ENCODE peak calls at places on chromosomes 1 and 21, in six cellular contexts. One of them, this sample, is unnamed.

GRCh38 chr21:25424674-25425073 is 182.6 kb downstream of the MRPL39 start:
- DNase-seq in endothelial cell of umbilical vein: no peak
- DNase-seq in PC-3: no peak
- DNase-seq in HCT116: no peak
- DNase-seq in H9: no peak
- DNase-seq in K562: no peak
- DNase-seq in this sample: no peak

GRCh38 chr1:27676410-27676809 is 4.4 kb upstream of the IFI6 start:
- DNase-seq in endothelial cell of umbilical vein: no peak
- DNase-seq in PC-3: no peak
- DNase-seq in HCT116: no peak
- DNase-seq in H9: no peak
- DNase-seq in K562: no peak
- DNase-seq in this sample: no peak

GRCh38 chr1:209430821-209431259 is 152.7 kb upstream of the CAMK1G start:
- DNase-seq in endothelial cell of umbilical vein: no peak
- DNase-seq in PC-3: no peak
- DNase-seq in HCT116: no peak
- DNase-seq in H9: no peak
- DNase-seq in K562: no peak
- DNase-seq in this sample: no peak

GRCh38 chr1:245166471-245166885 is 11.7 kb downstream of the KIF26B start:
- DNase-seq in endothelial cell of umbilical vein: peak; percentile 18
- DNase-seq in PC-3: no peak
- DNase-seq in HCT116: no peak
- DNase-seq in H9: no peak
- DNase-seq in K562: no peak
- DNase-seq in this sample: no peak

GRCh38 chr1:234111458-234112142 is 207.1 kb downstream of the SLC35F3 start:
- DNase-seq in endothelial cell of umbilical vein: no peak
- DNase-seq in PC-3: peak; percentile 60
- DNase-seq in HCT116: no peak
- DNase-seq in H9: peak; percentile 91
- DNase-seq in K562: peak; percentile 39
- DNase-seq in this sample: peak; percentile 82

GRCh38 chr1:3030663-3031381 is 9.6 kb downstream of the ACTRT2 start:
- DNase-seq in endothelial cell of umbilical vein: no peak
- DNase-seq in PC-3: no peak
- DNase-seq in HCT116: no peak
- DNase-seq in H9: peak; percentile 7
- DNase-seq in K562: no peak
- DNase-seq in this sample: no peak

GRCh38 chr1:206447792-206448191 is 22.5 kb upstream of the IKBKE start:
- DNase-seq in endothelial cell of umbilical vein: no peak
- DNase-seq in PC-3: peak; percentile 94
- DNase-seq in HCT116: no peak
- DNase-seq in H9: no peak
- DNase-seq in K562: no peak
- DNase-seq in this sample: no peak

GRCh38 chr1:228978486-228979324 is 243.4 kb downstream of the RHOU start:
- DNase-seq in endothelial cell of umbilical vein: no peak
- DNase-seq in PC-3: no peak
- DNase-seq in HCT116: no peak
- DNase-seq in H9: peak; percentile 28
- DNase-seq in K562: no peak
- DNase-seq in this sample: no peak

GRCh38 chr1:46352363-46352762 is 11.8 kb downstream of the NSUN4 start:
- DNase-seq in endothelial cell of umbilical vein: no peak
- DNase-seq in PC-3: no peak
- DNase-seq in HCT116: no peak
- DNase-seq in H9: no peak
- DNase-seq in K562: no peak
- DNase-seq in this sample: no peak

GRCh38 chr1:9143250-9143649 is 14.3 kb upstream of the GPR157 start:
- DNase-seq in endothelial cell of umbilical vein: no peak
- DNase-seq in PC-3: no peak
- DNase-seq in HCT116: no peak
- DNase-seq in H9: no peak
- DNase-seq in K562: no peak
- DNase-seq in this sample: no peak

GRCh38 chr1:154626456-154627246 is 18.7 kb upstream of the ADAR start:
- DNase-seq in endothelial cell of umbilical vein: no peak
- DNase-seq in PC-3: no peak
- DNase-seq in HCT116: no peak
- DNase-seq in H9: no peak
- DNase-seq in K562: peak; percentile 16
- DNase-seq in this sample: peak; percentile 23

GRCh38 chr21:36563301-36563926 is 83.5 kb upstream of the CLDN14 start:
- DNase-seq in endothelial cell of umbilical vein: no peak
- DNase-seq in PC-3: no peak
- DNase-seq in HCT116: no peak
- DNase-seq in H9: no peak
- DNase-seq in K562: no peak
- DNase-seq in this sample: no peak

GRCh38 chr1:41102653-41103052 is 81.1 kb upstream of the SLFNL1 start:
- DNase-seq in endothelial cell of umbilical vein: no peak
- DNase-seq in PC-3: no peak
- DNase-seq in HCT116: no peak
- DNase-seq in H9: no peak
- DNase-seq in K562: no peak
- DNase-seq in this sample: no peak

GRCh38 chr1:178725603-178726517 is 816 bp downstream of the RALGPS2 start:
- DNase-seq in endothelial cell of umbilical vein: peak; percentile 86
- DNase-seq in PC-3: peak; percentile 88
- DNase-seq in HCT116: peak; percentile 83
- DNase-seq in H9: peak; percentile 85
- DNase-seq in K562: peak; percentile 79
- DNase-seq in this sample: peak; percentile 86

GRCh38 chr1:31029031-31029430 is 36.5 kb downstream of the PUM1 start:
- DNase-seq in endothelial cell of umbilical vein: no peak
- DNase-seq in PC-3: no peak
- DNase-seq in HCT116: no peak
- DNase-seq in H9: no peak
- DNase-seq in K562: no peak
- DNase-seq in this sample: no peak

GRCh38 chr1:207084701-207085180 is 3.9 kb upstream of the C4BPB start:
- DNase-seq in endothelial cell of umbilical vein: peak; percentile 75
- DNase-seq in PC-3: peak; percentile 95
- DNase-seq in HCT116: peak; percentile 69
- DNase-seq in H9: peak; percentile 75
- DNase-seq in K562: peak; percentile 88
- DNase-seq in this sample: peak; percentile 78

GRCh38 chr21:39867198-39867650 is at the start of gene PCP4:
- DNase-seq in endothelial cell of umbilical vein: no peak
- DNase-seq in PC-3: peak; percentile 74
- DNase-seq in HCT116: peak; percentile 27
- DNase-seq in H9: peak; percentile 93
- DNase-seq in K562: peak; percentile 68
- DNase-seq in this sample: peak; percentile 93

GRCh38 chr1:2494323-2494693 is 18.2 kb downstream of the PLCH2 start:
- DNase-seq in endothelial cell of umbilical vein: no peak
- DNase-seq in PC-3: peak; percentile 99
- DNase-seq in HCT116: peak; percentile 33
- DNase-seq in H9: no peak
- DNase-seq in K562: no peak
- DNase-seq in this sample: no peak

GRCh38 chr1:42937141-42937696 is 21.4 kb downstream of the SLC2A1 start:
- DNase-seq in endothelial cell of umbilical vein: no peak
- DNase-seq in PC-3: peak; percentile 92
- DNase-seq in HCT116: no peak
- DNase-seq in H9: no peak
- DNase-seq in K562: no peak
- DNase-seq in this sample: no peak

GRCh38 chr1:20210736-20211405 is 24.6 kb upstream of the PLA2G2C start:
- DNase-seq in endothelial cell of umbilical vein: no peak
- DNase-seq in PC-3: no peak
- DNase-seq in HCT116: no peak
- DNase-seq in H9: no peak
- DNase-seq in K562: no peak
- DNase-seq in this sample: no peak

DNA sequence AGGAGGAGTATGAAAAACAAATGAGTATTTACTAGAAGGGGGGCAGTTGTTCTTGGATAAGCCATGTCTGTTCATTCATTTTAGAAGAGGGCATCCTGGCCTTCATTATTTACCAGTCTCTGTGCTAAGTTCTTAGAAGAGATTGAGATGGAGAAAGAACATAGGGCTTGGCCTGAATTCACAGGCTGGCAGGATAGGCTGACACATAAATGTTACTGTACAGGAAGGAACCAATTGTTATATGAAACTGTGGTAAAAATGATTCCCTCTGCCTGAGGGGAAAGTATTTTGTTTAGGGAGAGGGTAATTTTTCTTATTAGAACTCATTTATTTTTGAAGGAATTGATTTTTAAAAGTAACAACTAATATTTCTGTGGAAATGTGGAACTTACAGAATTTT is 99.5 kb downstream of the MAN1A2 start:
- DNase-seq in endothelial cell of umbilical vein: peak; percentile 86
- DNase-seq in PC-3: peak; percentile 30
- DNase-seq in HCT116: no peak
- DNase-seq in H9: no peak
- DNase-seq in K562: no peak
- DNase-seq in this sample: no peak
- H2AFZ ChIP-seq in endothelial cell of umbilical vein: no peak overlapping the region
- H2AFZ ChIP-seq in PC-3: no peak overlapping the region
- H2AFZ ChIP-seq in HCT116: no peak overlapping the region
- H2AFZ ChIP-seq in H9: no peak overlapping the region
- H2AFZ ChIP-seq in K562: no peak overlapping the region
- H2AFZ ChIP-seq in this sample: no peak overlapping the region

GRCh38 chr1:247111259-247111635 is 7.1 kb upstream of the ZNF669 start:
- DNase-seq in endothelial cell of umbilical vein: no peak
- DNase-seq in PC-3: no peak
- DNase-seq in HCT116: no peak
- DNase-seq in H9: peak; percentile 47
- DNase-seq in K562: peak; percentile 69
- DNase-seq in this sample: peak; percentile 65
- H3K9me3 ChIP-seq in endothelial cell of umbilical vein: no peaks in the 10 kb centered on the region
- H3K9me3 ChIP-seq in PC-3: no peaks in the 10 kb centered on the region
- H3K9me3 ChIP-seq in HCT116: no peaks in the 10 kb centered on the region
- H3K9me3 ChIP-seq in H9: no peaks in the 10 kb centered on the region
- H3K9me3 ChIP-seq in K562: peaks cover 5% of the 10 kb centered on the region
- H3K9me3 ChIP-seq in this sample: no peaks in the 10 kb centered on the region

DNA sequence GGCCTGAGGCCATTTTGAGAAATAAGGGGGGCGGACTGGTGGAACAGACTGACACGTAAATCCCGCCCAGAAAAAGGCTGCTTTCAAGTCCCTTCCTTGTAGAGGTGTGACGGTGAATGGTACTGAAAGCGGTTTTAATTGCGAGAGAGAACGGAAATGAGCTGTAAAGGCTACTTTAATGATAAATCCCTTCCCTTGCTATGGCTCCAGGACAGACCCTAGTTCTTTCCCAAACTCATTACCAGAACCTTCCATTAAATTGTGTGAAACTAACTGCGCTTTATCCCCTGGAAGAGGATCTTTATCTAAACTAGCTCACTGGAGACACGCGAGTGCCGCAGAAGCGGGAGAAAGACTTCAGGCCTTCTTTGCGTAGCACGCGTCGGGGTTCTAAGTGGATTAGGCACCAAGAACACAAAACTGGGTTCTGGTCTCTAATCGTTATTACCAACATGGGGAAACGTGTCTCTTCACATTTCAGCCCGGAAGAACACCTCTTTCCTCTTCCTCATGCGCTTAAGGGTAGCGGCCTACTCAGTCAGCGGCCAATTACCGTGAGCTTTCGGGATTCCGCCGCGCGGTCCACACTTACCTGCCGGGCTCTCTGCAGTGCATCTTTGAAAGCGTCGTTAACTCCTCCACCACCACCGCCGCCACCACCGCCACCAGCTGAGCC is 441 bp downstream of the FUBP1 start:
- DNase-seq in endothelial cell of umbilical vein: peak; percentile 89
- DNase-seq in PC-3: peak; percentile 89
- DNase-seq in HCT116: peak; percentile 81
- DNase-seq in H9: peak; percentile 78
- DNase-seq in K562: peak; percentile 72
- DNase-seq in this sample: peak; percentile 90
- H2AFZ ChIP-seq in endothelial cell of umbilical vein: peak overlapping the region; percentile 4
- H2AFZ ChIP-seq in PC-3: peak overlapping the region; percentile 93
- H2AFZ ChIP-seq in HCT116: no peak overlapping the region
- H2AFZ ChIP-seq in H9: no peak overlapping the region
- H2AFZ ChIP-seq in K562: peak overlapping the region; percentile 96
- H2AFZ ChIP-seq in this sample: peak overlapping the region; percentile 51

DNA sequence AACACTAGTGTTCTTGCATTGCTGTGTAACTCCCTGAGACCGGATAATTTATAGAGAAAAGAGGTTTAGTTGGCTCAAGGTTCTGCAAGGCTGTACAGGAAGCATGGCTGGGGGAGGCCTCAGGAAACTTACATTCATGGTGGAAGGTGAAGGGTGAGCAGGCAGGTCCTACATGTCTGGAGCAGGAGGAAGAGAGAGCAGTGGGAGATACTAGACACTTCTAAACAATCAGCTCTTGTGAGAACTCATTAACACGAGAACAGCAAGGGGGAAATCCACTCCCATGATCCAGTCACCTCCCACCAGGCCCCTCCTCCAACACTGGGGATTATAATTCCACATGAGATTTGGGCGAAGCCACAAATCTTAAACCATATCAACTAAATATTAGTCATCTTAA is 30.1 kb downstream of the RNF2 start:
- DNase-seq in endothelial cell of umbilical vein: no peak
- DNase-seq in PC-3: no peak
- DNase-seq in HCT116: no peak
- DNase-seq in H9: no peak
- DNase-seq in K562: no peak
- DNase-seq in this sample: no peak
- H3K9me3 ChIP-seq in endothelial cell of umbilical vein: no peaks in the 10 kb centered on the region
- H3K9me3 ChIP-seq in PC-3: no peaks in the 10 kb centered on the region
- H3K9me3 ChIP-seq in HCT116: no peaks in the 10 kb centered on the region
- H3K9me3 ChIP-seq in H9: no peaks in the 10 kb centered on the region
- H3K9me3 ChIP-seq in K562: no peaks in the 10 kb centered on the region
- H3K9me3 ChIP-seq in this sample: no peaks in the 10 kb centered on the region

DNA sequence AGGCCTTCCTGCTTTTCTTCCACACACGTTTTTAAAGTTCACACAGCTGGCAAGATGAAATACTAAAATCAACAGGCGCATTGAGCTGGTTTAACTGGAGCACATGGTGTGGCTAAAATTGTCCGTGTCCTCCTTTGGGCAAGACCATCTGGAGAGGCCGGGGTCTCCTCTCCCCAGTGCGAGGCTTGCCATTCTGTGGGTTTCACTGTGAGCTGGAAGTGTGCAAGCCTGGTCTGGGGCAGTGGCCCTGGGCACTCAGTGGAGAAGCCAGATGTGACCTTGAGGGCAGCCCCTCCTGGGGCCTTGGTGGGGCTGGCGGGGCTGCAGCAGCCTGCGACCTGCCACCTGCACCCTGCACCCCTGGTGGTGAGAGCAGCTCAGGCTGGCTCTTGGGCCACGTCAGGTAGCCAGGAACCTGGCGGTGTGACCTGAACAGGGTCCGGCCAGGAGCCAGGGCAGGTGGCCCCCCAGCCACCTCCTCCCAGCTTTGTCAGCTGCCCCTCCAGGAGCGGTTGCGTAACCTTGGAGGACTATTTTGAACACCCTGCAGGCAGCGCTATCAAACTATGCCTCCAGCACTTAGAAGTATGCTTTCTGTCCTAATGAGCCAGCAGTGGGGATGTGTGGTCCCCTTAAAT is 52.4 kb downstream of the SLC37A1 start:
- DNase-seq in endothelial cell of umbilical vein: no peak
- DNase-seq in PC-3: no peak
- DNase-seq in HCT116: no peak
- DNase-seq in H9: no peak
- DNase-seq in K562: no peak
- DNase-seq in this sample: no peak
- H2AFZ ChIP-seq in endothelial cell of umbilical vein: no peak overlapping the region
- H2AFZ ChIP-seq in PC-3: no peak overlapping the region
- H2AFZ ChIP-seq in HCT116: no peak overlapping the region
- H2AFZ ChIP-seq in H9: no peak overlapping the region
- H2AFZ ChIP-seq in K562: no peak overlapping the region
- H2AFZ ChIP-seq in this sample: no peak overlapping the region

This sample was measured in neural progenitor cell.